ENCODE peak calls at places on chromosomes 1 and 21, in seven cellular contexts. K is tibial artery, P is OCI-LY7, S is fibroblast of lung, D is astrocyte of the spinal cord, A is astrocyte of the cerebellum, Z is MM.1S. H is an unnamed sample.

GRCh38 chr1:66315675-66316074 is 218.3 kb upstream of the SGIP1 start:
- DNase-seq in K (no peak), S (no peak), A (no peak), D (peak), Z (no peak), P (no peak), H (no peak)

GRCh38 chr1:203871114-203871875 is 9.9 kb downstream of the SNRPE start:
- DNase-seq in Z (peak), A (peak), D (peak), P (peak), S (peak), K (no peak), H (peak)

GRCh38 chr21:36320421-36321324 is 676 bp downstream of the MORC3 start:
- DNase-seq in A (no peak), S (peak), D (peak), P (peak), K (peak), Z (peak), H (peak)

GRCh38 chr21:36330904-36331303 is 10.9 kb downstream of the MORC3 start:
- DNase-seq in K (no peak), S (peak), D (peak), Z (peak), P (peak), A (no peak), H (peak)

GRCh38 chr1:170495006-170495405 is 37.0 kb upstream of the GORAB start:
- DNase-seq in A (no peak), P (no peak), K (no peak), Z (no peak), S (no peak), D (peak), H (no peak)

GRCh38 chr1:107829083-107829771 is 135.8 kb downstream of the VAV3 start:
- DNase-seq in Z (peak), D (peak), S (no peak), K (no peak), A (peak), P (peak), H (peak)

GRCh38 chr1:28110555-28110954 is 22.1 kb upstream of the EYA3 start:
- DNase-seq in K (no peak), P (no peak), S (no peak), D (peak), Z (no peak), A (no peak), H (no peak)

GRCh38 chr1:242784074-242784473 is 259.6 kb upstream of the PLD5 start:
- DNase-seq in S (no peak), A (no peak), K (no peak), D (no peak), P (peak), Z (peak), H (no peak)

GRCh38 chr1:57605933-57606332 is 182.1 kb upstream of the DAB1 start:
- DNase-seq in Z (no peak), K (no peak), P (no peak), S (no peak), A (no peak), D (no peak), H (no peak)

GRCh38 chr21:32516729-32517649 is 68.3 kb downstream of the TCP10L start:
- DNase-seq in D (peak), Z (no peak), K (no peak), P (no peak), A (peak), S (peak), H (peak)

GRCh38 chr21:43345746-43346409 is 81.1 kb downstream of the SIK1 start:
- DNase-seq in S (peak), Z (no peak), D (peak), K (no peak), A (no peak), P (no peak), H (peak)

GRCh38 chr1:7383671-7384070 is 387.4 kb upstream of the VAMP3 start:
- DNase-seq in Z (no peak), S (no peak), A (no peak), P (no peak), D (no peak), K (peak), H (no peak)

GRCh38 chr21:34092241-34092921 is 19.0 kb downstream of the MRPS6 start:
- DNase-seq in D (no peak), Z (no peak), A (no peak), K (no peak), S (no peak), P (no peak), H (no peak)

GRCh38 chr1:54126271-54126815 is 26.5 kb downstream of the CDCP2 start:
- DNase-seq in S (peak), K (no peak), A (no peak), Z (no peak), P (no peak), D (peak), H (no peak)

GRCh38 chr1:94947453-94947852 is 20.5 kb upstream of the CNN3 start:
- DNase-seq in D (peak), A (peak), S (peak), K (no peak), Z (no peak), P (no peak), H (no peak)

GRCh38 chr1:235253219-235253640 is 74.7 kb downstream of the ARID4B start:
- DNase-seq in S (peak), P (peak), Z (peak), D (peak), K (no peak), A (peak), H (peak)

GRCh38 chr1:87953109-87953508 is 624.4 kb downstream of the LMO4 start:
- DNase-seq in P (no peak), K (no peak), D (no peak), S (no peak), Z (no peak), A (no peak), H (no peak)

GRCh38 chr21:45317401-45318145 is 29.9 kb upstream of the POFUT2 start:
- DNase-seq in S (peak), K (peak), Z (no peak), P (no peak), D (peak), A (peak), H (no peak)

GRCh38 chr1:39910263-39910662 is 8.5 kb upstream of the MYCL start:
- DNase-seq in P (no peak), A (no peak), S (no peak), D (no peak), Z (no peak), K (no peak), H (no peak)

GRCh38 chr1:178724734-178725602 is at the start of gene RALGPS2:
- DNase-seq in K (peak), D (peak), Z (peak), P (peak), S (peak), A (no peak), H (peak)

GRCh38 chr21:31268090-31268489 is 76.0 kb downstream of the TIAM1 start:
- DNase-seq in A (no peak), P (no peak), K (no peak), S (no peak), D (no peak), Z (no peak), H (no peak)
- H3K4me3 ChIP-seq in A (no peak), P (no peak), K (no peak), S (no peak), D (no peak), Z (no peak), H (no peak)

DNA sequence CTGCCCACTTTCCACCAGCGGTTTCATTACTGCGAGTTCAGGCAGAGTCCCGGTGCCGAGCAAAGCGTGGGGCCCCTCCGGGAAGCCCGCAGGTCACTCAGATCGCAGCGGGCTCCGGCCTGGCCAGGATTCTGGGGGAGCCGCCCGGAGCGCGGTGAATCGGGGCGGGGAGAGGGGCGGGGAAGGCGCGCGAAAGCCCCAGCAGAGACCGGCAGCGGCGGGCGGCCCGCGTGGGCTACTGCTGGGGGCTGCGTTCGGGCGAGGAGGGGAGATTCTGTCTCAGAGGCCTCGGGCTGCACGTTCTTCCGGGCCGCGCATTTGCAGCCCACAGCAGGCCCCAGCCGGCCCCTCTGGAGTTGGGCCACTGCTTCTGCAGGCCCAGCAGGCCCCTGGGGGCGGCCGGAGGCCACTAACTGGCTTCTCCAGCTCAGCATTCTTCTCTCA is 64.7 kb downstream of the SCCPDH start:
- DNase-seq in P (no peak), S (peak), Z (no peak), K (peak), D (no peak), A (no peak), H (peak)
- H3K4me3 ChIP-seq in P (no peak), S (peak), Z (no peak), K (peak), D (peak), A (no peak), H (peak)

GRCh38 chr1:20188455-20188817 is 2.1 kb upstream of the PLA2G2C start:
- DNase-seq in S (no peak), A (no peak), Z (no peak), K (no peak), P (no peak), D (no peak), H (peak)

GRCh38 chr1:20185834-20186782 is at the start of the genes PLA2G2C and UBXN10:
- DNase-seq in D (no peak), S (no peak), P (peak), Z (no peak), K (no peak), A (no peak), H (peak)

GRCh38 chr1:20187813-20188454 is 1.6 kb upstream of the PLA2G2C start:
- DNase-seq in P (no peak), K (no peak), A (no peak), Z (no peak), S (no peak), D (no peak), H (peak)

GRCh38 chr1:20184997-20185833 is 681 bp upstream of the UBXN10 start:
- DNase-seq in D (no peak), S (no peak), A (no peak), P (no peak), Z (no peak), K (no peak), H (peak)

GRCh38 chr1:20187103-20187812 is 940 bp upstream of the PLA2G2C start:
- DNase-seq in P (no peak), Z (no peak), K (no peak), D (no peak), S (no peak), A (no peak), H (no peak)
- H3K4me3 ChIP-seq in P (no peak), Z (no peak), K (no peak), D (no peak), S (no peak), A (no peak), H (no peak)

GRCh38 chr1:219414250-219414649 is 198.7 kb downstream of the ZC3H11B start:
- DNase-seq in A (no peak), P (no peak), S (no peak), K (no peak), D (no peak), Z (no peak), H (no peak)
- H3K4me3 ChIP-seq in A (no peak), P (no peak), S (no peak), K (no peak), D (no peak), Z (no peak), H (no peak)

DNA sequence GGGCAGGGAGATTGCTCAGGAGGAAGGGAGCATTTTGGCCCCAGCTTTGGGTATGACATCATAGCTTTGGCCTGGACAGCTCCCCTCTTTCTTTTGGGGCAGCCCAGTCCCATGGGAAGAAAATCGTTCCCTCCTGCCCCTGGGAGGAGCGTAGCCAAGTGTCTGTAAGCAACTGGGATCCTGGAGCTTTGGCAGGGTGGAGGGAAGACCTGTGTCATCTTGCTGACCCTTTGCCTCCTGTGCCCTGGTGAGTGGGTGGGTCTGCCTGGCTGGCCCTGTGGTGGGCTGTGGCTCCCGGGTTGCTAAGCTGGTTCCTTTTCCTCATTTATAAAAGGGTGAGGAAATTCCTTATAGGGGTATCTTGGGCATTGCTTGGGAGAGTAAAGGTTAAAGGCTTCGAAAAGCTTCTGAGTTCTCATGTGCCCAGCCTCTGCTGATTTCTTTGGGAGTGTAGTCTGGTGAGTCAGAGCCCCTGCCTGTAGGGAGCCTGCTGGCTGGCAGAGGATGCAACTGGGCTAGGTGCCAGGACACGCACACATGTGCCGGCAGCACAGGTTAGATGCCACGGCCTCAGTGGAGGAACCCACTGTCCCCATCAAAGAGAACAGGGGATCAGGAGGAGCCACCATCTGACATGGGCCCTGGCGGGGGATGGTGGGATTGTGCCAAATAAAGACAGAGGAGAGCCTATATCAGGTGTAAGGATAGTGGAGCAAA is 85.2 kb downstream of the ARHGEF10L start:
- DNase-seq in A (peak), D (peak), S (peak), Z (no peak), K (peak), P (no peak), H (no peak)
- H3K4me3 ChIP-seq in A (no peak), D (no peak), S (no peak), Z (no peak), K (no peak), P (no peak), H (no peak)

H was measured in NB4.